ENCODE peak calls at places on chromosomes 7 and 10, in nine cellular contexts. F, R, T, C, U, L, K, G and O are unnamed samples.

GRCh38 chr7:159119026-159119741 is 25.5 kb downstream of the VIPR2 start:
- DNase-seq in L (no peak), U (no peak), G (no peak), T (no peak), K (no peak), C (no peak), R (no peak), F (peak; percentile 40), O (no peak)

GRCh38 chr10:93181929-93182327 is 108.2 kb downstream of the CYP26A1 start:
- DNase-seq in U (no peak), T (no peak), G (no peak), K (no peak), C (no peak), L (no peak), F (no peak), R (no peak), O (no peak)

GRCh38 chr10:1962025-1962424 is 224.7 kb upstream of the ADARB2 start:
- DNase-seq in R (no peak), F (no peak), K (no peak), C (no peak), L (no peak), T (no peak), U (no peak), G (no peak), O (no peak)

GRCh38 chr7:77396894-77397547 is 19.1 kb downstream of the GSAP start:
- DNase-seq in T (no peak), R (no peak), K (no peak), F (no peak), L (no peak), G (no peak), U (no peak), C (no peak), O (no peak)

GRCh38 chr10:21634599-21635365 is 100.8 kb downstream of the MLLT10 start:
- DNase-seq in F (no peak), K (no peak), U (no peak), L (no peak), G (no peak), C (no peak), T (peak; percentile 19), R (no peak), O (no peak)

GRCh38 chr10:48187713-48188541 is 86.6 kb downstream of the FRMPD2 start:
- DNase-seq in G (no peak), U (no peak), T (no peak), K (no peak), C (no peak), R (no peak), L (no peak), F (no peak), O (no peak)

GRCh38 chr7:91310829-91311460 is 46.7 kb downstream of the FZD1 start:
- DNase-seq in K (no peak), F (no peak), T (peak; percentile 78), C (peak; percentile 77), L (no peak), R (no peak), G (no peak), U (peak; percentile 81), O (no peak)

GRCh38 chr7:20307119-20307518 is 23.6 kb upstream of the ITGB8 start:
- DNase-seq in T (peak; percentile 31), K (peak; percentile 35), L (no peak), U (peak; percentile 85), R (no peak), G (no peak), C (peak; percentile 86), F (no peak), O (no peak)

GRCh38 chr7:130288829-130289228 is 4.1 kb upstream of the CPA4 start:
- DNase-seq in C (peak; percentile 16), R (no peak), U (no peak), F (no peak), G (no peak), T (no peak), L (no peak), K (no peak), O (no peak)

GRCh38 chr10:97320480-97321031 is 1.5 kb downstream of the FRAT1 start:
- DNase-seq in C (no peak), L (peak; percentile 69), R (peak; percentile 44), U (no peak), F (peak; percentile 70), G (no peak), T (no peak), K (no peak), O (no peak)

GRCh38 chr10:49615721-49616120 is 1.9 kb downstream of the CHAT start:
- DNase-seq in T (no peak), F (peak; percentile 44), K (no peak), G (no peak), U (no peak), C (no peak), R (no peak), L (peak; percentile 41), O (no peak)

GRCh38 chr10:13536674-13537366 is 8.0 kb upstream of the BEND7 start:
- DNase-seq in F (no peak), G (no peak), R (no peak), T (peak; percentile 48), C (peak; percentile 18), K (no peak), L (peak; percentile 73), U (peak; percentile 46), O (no peak)

DNA sequence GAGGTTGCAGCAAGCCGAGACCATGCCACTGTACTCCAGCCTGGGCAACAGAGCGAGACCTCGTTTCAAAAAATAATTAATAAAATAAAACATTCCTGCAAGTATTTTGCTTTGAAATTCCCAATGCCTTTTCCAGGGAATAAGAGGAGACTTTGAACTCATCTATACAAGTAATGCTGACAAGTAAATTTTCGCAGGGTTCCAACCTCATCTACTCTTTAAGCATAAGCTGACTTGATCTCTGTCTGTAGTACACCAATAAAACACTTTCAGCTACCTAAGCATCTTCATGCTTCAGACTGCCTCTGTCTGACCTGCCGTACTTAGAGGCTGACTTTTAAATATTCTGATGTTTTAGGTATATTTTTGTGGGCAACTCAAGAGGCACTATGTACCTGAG is 13.7 kb upstream of the BEND7 start:
- DNase-seq in U (no peak), C (no peak), L (no peak), T (no peak), K (no peak), G (no peak), R (no peak), F (no peak), O (no peak)
- H3K27me3 ChIP-seq in U (peaks cover 14% of the 10 kb centered on the region), C (peaks cover 30% of the 10 kb centered on the region), L (no peaks in the 10 kb centered on the region), T (peaks cover 64% of the 10 kb centered on the region), K (peaks cover 45% of the 10 kb centered on the region), G (no peaks in the 10 kb centered on the region), R (no peaks in the 10 kb centered on the region), F (peaks cover 3% of the 10 kb centered on the region), O (no peaks in the 10 kb centered on the region)

DNA sequence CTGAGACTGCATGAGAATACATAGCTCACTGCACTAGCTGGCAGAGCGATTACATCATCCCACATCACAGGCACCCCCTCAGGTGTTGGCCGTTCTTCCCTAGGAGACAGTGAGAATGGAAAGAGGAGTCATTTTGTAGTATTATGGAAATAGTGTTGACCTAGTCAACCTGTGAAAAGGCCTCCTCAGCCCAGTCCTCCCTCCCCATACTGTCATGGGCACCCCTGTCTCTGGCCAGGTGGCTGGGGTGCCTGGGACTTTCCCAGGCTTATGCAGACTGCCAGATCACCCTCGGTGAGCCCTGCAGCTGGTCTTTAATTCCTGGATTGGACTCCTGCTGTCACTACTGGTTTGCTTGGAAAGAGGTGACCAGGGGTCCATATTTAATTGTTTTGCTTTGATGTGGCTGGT is 4.0 kb downstream of the INPP5A start:
- DNase-seq in R (no peak), C (no peak), K (peak; percentile 32), F (no peak), U (no peak), T (peak; percentile 35), L (peak; percentile 44), G (no peak), O (no peak)
- H3K27ac ChIP-seq in R (no peak overlapping the region), C (no peak overlapping the region), K (no peak overlapping the region), F (no peak overlapping the region), U (no peak overlapping the region), T (no peak overlapping the region), L (no peak overlapping the region), G (no peak overlapping the region), O (no peak overlapping the region)

GRCh38 chr10:113958631-113959382 is 84.9 kb upstream of the ADRB1 start:
- DNase-seq in C (peak; percentile 93), U (peak; percentile 95), T (peak; percentile 96), L (no peak), R (no peak), K (peak; percentile 83), F (no peak), G (peak; percentile 30), O (peak; percentile 74)

GRCh38 chr10:113957013-113957412 is 86.7 kb upstream of the ADRB1 start:
- DNase-seq in R (no peak), F (no peak), C (peak; percentile 84), L (no peak), T (peak; percentile 66), G (no peak), K (peak; percentile 63), U (peak; percentile 87), O (no peak)

GRCh38 chr10:113961261-113961938 is 82.3 kb upstream of the ADRB1 start:
- DNase-seq in F (no peak), U (no peak), C (no peak), G (no peak), K (no peak), L (no peak), T (no peak), R (peak; percentile 80), O (no peak)

GRCh38 chr10:113959383-113959760 is 84.3 kb upstream of the ADRB1 start:
- DNase-seq in U (no peak), K (no peak), F (no peak), L (no peak), T (peak; percentile 33), C (no peak), R (no peak), G (no peak), O (no peak)

DNA sequence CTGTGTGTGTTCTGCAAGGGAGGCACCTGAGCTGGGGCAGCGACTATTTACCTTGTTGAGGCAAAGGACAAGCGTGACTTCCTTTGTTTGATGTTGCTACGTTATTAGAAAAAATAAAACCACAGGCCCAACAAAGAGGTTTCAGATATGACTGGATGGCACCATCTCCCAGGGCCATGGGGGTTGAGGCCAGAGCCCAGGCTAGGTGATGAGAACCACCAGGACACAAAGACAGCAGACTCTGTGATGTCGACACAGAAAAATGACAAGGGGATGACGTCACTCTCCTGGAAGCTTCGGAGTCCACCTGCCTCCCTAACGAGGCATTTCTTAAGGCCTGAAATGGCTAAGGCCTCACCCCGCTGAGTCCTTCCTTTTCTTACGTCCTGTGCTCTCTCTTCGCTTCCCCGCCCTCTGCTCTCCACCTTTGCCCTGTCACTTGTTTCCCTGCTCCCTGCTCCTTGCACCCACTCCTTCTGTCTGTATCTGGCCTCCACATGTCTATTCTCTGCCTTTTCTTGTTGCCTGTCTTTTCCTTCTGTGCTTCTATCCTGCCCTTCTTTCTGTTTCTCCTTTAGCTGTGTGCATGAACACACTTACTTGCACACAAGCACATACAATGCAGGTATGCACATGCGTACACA is 82.9 kb upstream of the ADRB1 start:
- DNase-seq in T (peak; percentile 20), C (peak; percentile 14), G (no peak), K (peak; percentile 50), U (peak; percentile 34), R (peak; percentile 15), L (no peak), F (no peak), O (no peak)
- H3K4me1 ChIP-seq in T (peaks cover 12% of the 10 kb centered on the region), C (peaks cover 20% of the 10 kb centered on the region), G (no peaks in the 10 kb centered on the region), K (no peaks in the 10 kb centered on the region), U (peaks cover 14% of the 10 kb centered on the region), R (peaks cover 55% of the 10 kb centered on the region), L (peaks cover 8% of the 10 kb centered on the region), F (peaks cover 28% of the 10 kb centered on the region), O (no peaks in the 10 kb centered on the region)

DNA sequence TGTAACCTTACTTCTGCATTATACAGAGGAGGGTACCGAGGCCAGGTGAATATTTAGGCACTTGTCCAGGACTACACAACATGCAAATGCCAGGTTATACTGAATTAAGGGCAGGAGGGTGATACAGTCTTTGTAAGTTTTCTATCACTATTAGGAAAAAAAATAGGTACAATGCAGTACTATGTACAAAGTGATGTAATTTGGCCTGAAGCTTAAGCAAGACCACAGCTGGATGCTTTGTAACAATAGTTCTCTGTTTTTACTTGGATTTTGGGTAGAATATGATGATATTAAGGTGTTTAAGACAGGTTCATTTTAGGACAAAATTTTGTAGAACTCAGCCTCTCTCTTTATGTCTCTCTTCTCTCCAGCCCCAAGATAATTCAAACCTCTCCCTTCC is 2.8 kb upstream of the NXPH1 start:
- DNase-seq in L (no peak), U (no peak), R (no peak), C (no peak), K (no peak), G (no peak), T (no peak), F (no peak), O (no peak)
- H3K27me3 ChIP-seq in L (peaks cover 16% of the 10 kb centered on the region), U (no peaks in the 10 kb centered on the region), R (peaks cover 14% of the 10 kb centered on the region), C (peaks cover 31% of the 10 kb centered on the region), K (peaks cover 39% of the 10 kb centered on the region), G (no peaks in the 10 kb centered on the region), T (peaks cover 31% of the 10 kb centered on the region), F (peaks cover 48% of the 10 kb centered on the region), O (peaks cover 17% of the 10 kb centered on the region)